ENCODE peak calls at places on chromosomes 6 and 20, in seven cellular contexts. One of them, this sample, is unnamed.

GRCh38 chr6:127420558-127420957 is 38.6 kb downstream of the KIAA0408 start:
- DNase-seq in neuronal stem cell: peak
- DNase-seq in H9: peak
- DNase-seq in mesendoderm: peak
- DNase-seq in IMR-90: peak
- DNase-seq in H1: no peak
- DNase-seq in trophoblast cell: peak
- DNase-seq in this sample: peak

GRCh38 chr6:148874698-148875293 is 128.0 kb downstream of the UST start:
- DNase-seq in neuronal stem cell: peak
- DNase-seq in H9: no peak
- DNase-seq in mesendoderm: peak
- DNase-seq in IMR-90: no peak
- DNase-seq in H1: no peak
- DNase-seq in trophoblast cell: no peak
- DNase-seq in this sample: no peak

GRCh38 chr6:105798057-105798456 is 288.1 kb upstream of the PRDM1 start:
- DNase-seq in neuronal stem cell: no peak
- DNase-seq in H9: no peak
- DNase-seq in mesendoderm: no peak
- DNase-seq in IMR-90: peak
- DNase-seq in H1: no peak
- DNase-seq in trophoblast cell: no peak
- DNase-seq in this sample: peak

GRCh38 chr6:136123464-136123863 is 126.6 kb downstream of the MTFR2 start:
- DNase-seq in neuronal stem cell: no peak
- DNase-seq in H9: no peak
- DNase-seq in mesendoderm: no peak
- DNase-seq in IMR-90: peak
- DNase-seq in H1: no peak
- DNase-seq in trophoblast cell: peak
- DNase-seq in this sample: peak

GRCh38 chr6:69913361-69913760 is 47.0 kb downstream of the COL19A1 start:
- DNase-seq in neuronal stem cell: no peak
- DNase-seq in H9: no peak
- DNase-seq in mesendoderm: no peak
- DNase-seq in IMR-90: no peak
- DNase-seq in H1: no peak
- DNase-seq in trophoblast cell: no peak
- DNase-seq in this sample: no peak

GRCh38 chr20:7924692-7925091 is 15.6 kb downstream of the HAO1 start:
- DNase-seq in neuronal stem cell: no peak
- DNase-seq in H9: no peak
- DNase-seq in mesendoderm: peak
- DNase-seq in IMR-90: peak
- DNase-seq in H1: no peak
- DNase-seq in trophoblast cell: peak
- DNase-seq in this sample: peak

GRCh38 chr6:63816979-63817436 is 181.4 kb downstream of the PHF3 start:
- DNase-seq in neuronal stem cell: no peak
- DNase-seq in H9: peak
- DNase-seq in mesendoderm: peak
- DNase-seq in IMR-90: peak
- DNase-seq in H1: no peak
- DNase-seq in trophoblast cell: no peak
- DNase-seq in this sample: peak

GRCh38 chr6:155264704-155265320 is 999 bp downstream of the CLDN20 start:
- DNase-seq in neuronal stem cell: no peak
- DNase-seq in H9: no peak
- DNase-seq in mesendoderm: no peak
- DNase-seq in IMR-90: no peak
- DNase-seq in H1: no peak
- DNase-seq in trophoblast cell: no peak
- DNase-seq in this sample: peak

GRCh38 chr20:50085481-50086365 is 27.2 kb downstream of the UBE2V1 start:
- DNase-seq in neuronal stem cell: peak
- DNase-seq in H9: peak
- DNase-seq in mesendoderm: peak
- DNase-seq in IMR-90: peak
- DNase-seq in H1: no peak
- DNase-seq in trophoblast cell: no peak
- DNase-seq in this sample: peak

GRCh38 chr6:10847684-10848083 is 9.3 kb upstream of the MAK start:
- DNase-seq in neuronal stem cell: no peak
- DNase-seq in H9: no peak
- DNase-seq in mesendoderm: no peak
- DNase-seq in IMR-90: no peak
- DNase-seq in H1: no peak
- DNase-seq in trophoblast cell: no peak
- DNase-seq in this sample: no peak

GRCh38 chr20:31835977-31836852 is 9.2 kb downstream of the FOXS1 start:
- DNase-seq in neuronal stem cell: no peak
- DNase-seq in H9: no peak
- DNase-seq in mesendoderm: peak
- DNase-seq in IMR-90: peak
- DNase-seq in H1: no peak
- DNase-seq in trophoblast cell: no peak
- DNase-seq in this sample: peak

GRCh38 chr6:135534773-135535380 is 37.3 kb upstream of the AHI1 start:
- DNase-seq in neuronal stem cell: no peak
- DNase-seq in H9: no peak
- DNase-seq in mesendoderm: no peak
- DNase-seq in IMR-90: peak
- DNase-seq in H1: no peak
- DNase-seq in trophoblast cell: peak
- DNase-seq in this sample: peak

GRCh38 chr6:11076540-11076939 is 17.1 kb upstream of the SMIM13 start:
- DNase-seq in neuronal stem cell: no peak
- DNase-seq in H9: peak
- DNase-seq in mesendoderm: no peak
- DNase-seq in IMR-90: no peak
- DNase-seq in H1: no peak
- DNase-seq in trophoblast cell: no peak
- DNase-seq in this sample: no peak

GRCh38 chr20:4978050-4978918 is 23.0 kb downstream of the SLC23A2 start:
- DNase-seq in neuronal stem cell: no peak
- DNase-seq in H9: no peak
- DNase-seq in mesendoderm: no peak
- DNase-seq in IMR-90: no peak
- DNase-seq in H1: no peak
- DNase-seq in trophoblast cell: no peak
- DNase-seq in this sample: no peak

GRCh38 chr20:49713779-49714712 is at the start of gene B4GALT5:
- DNase-seq in neuronal stem cell: peak
- DNase-seq in H9: peak
- DNase-seq in mesendoderm: peak
- DNase-seq in IMR-90: peak
- DNase-seq in H1: peak
- DNase-seq in trophoblast cell: peak
- DNase-seq in this sample: peak

GRCh38 chr6:136969433-136969832 is 47.3 kb downstream of the SLC35D3 start:
- DNase-seq in neuronal stem cell: no peak
- DNase-seq in H9: no peak
- DNase-seq in mesendoderm: no peak
- DNase-seq in IMR-90: no peak
- DNase-seq in H1: no peak
- DNase-seq in trophoblast cell: peak
- DNase-seq in this sample: no peak

GRCh38 chr20:37872161-37872560 is 30.8 kb upstream of the VSTM2L start:
- DNase-seq in neuronal stem cell: no peak
- DNase-seq in H9: no peak
- DNase-seq in mesendoderm: no peak
- DNase-seq in IMR-90: no peak
- DNase-seq in H1: no peak
- DNase-seq in trophoblast cell: no peak
- DNase-seq in this sample: no peak

GRCh38 chr6:36920546-36920945 is 34.0 kb upstream of the PI16 start:
- DNase-seq in neuronal stem cell: no peak
- DNase-seq in H9: no peak
- DNase-seq in mesendoderm: no peak
- DNase-seq in IMR-90: peak
- DNase-seq in H1: no peak
- DNase-seq in trophoblast cell: no peak
- DNase-seq in this sample: no peak

GRCh38 chr6:45946352-45946751 is 69.3 kb downstream of the CLIC5 start:
- DNase-seq in neuronal stem cell: no peak
- DNase-seq in H9: peak
- DNase-seq in mesendoderm: peak
- DNase-seq in IMR-90: peak
- DNase-seq in H1: no peak
- DNase-seq in trophoblast cell: peak
- DNase-seq in this sample: peak

GRCh38 chr20:59631751-59632380 is 27.5 kb downstream of the PHACTR3 start:
- DNase-seq in neuronal stem cell: no peak
- DNase-seq in H9: no peak
- DNase-seq in mesendoderm: no peak
- DNase-seq in IMR-90: no peak
- DNase-seq in H1: no peak
- DNase-seq in trophoblast cell: no peak
- DNase-seq in this sample: no peak

GRCh38 chr6:40336296-40336695 is 250.9 kb downstream of the LRFN2 start:
- DNase-seq in neuronal stem cell: no peak
- DNase-seq in H9: no peak
- DNase-seq in mesendoderm: no peak
- DNase-seq in IMR-90: no peak
- DNase-seq in H1: no peak
- DNase-seq in trophoblast cell: no peak
- DNase-seq in this sample: no peak
- H2BK120ac ChIP-seq in neuronal stem cell: no peak
- H2BK120ac ChIP-seq in H9: no peak
- H2BK120ac ChIP-seq in mesendoderm: no peak
- H2BK120ac ChIP-seq in IMR-90: no peak
- H2BK120ac ChIP-seq in H1: no peak
- H2BK120ac ChIP-seq in trophoblast cell: no peak
- H2BK120ac ChIP-seq in this sample: no peak

DNA sequence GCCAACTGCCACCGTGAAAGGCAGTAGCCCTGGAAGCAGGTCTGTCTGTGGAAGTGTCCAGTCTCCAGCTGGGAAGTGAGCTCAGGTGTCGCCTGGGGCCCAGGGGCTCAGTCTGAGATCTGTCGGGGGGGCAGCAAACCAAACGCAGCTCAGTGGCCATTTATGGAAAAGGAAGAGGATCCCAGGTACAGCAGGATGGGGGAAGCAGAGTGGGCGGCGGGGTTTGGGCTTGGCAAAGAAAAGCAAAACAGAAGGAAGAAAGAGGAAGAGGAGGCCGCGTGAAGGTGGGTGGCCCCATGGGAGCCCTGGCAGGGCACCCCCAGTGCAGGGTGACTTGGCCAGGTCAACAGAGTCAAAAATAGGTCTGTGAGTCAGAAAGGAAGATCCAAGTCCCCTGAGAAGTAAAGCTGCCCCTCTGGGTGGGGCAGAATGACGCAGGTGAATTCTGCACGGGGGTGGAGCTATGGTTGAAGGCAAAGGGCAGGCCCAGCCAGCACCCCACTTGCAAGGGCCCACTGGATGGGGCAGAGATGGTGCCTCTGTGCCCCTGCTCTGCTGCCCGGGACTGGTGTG is 5.3 kb downstream of the PXDC1 start:
- DNase-seq in neuronal stem cell: no peak
- DNase-seq in H9: no peak
- DNase-seq in mesendoderm: no peak
- DNase-seq in IMR-90: no peak
- DNase-seq in H1: no peak
- DNase-seq in trophoblast cell: no peak
- DNase-seq in this sample: no peak
- H3K18ac ChIP-seq in neuronal stem cell: no peak
- H3K18ac ChIP-seq in H9: no peak
- H3K18ac ChIP-seq in mesendoderm: no peak
- H3K18ac ChIP-seq in IMR-90: no peak
- H3K18ac ChIP-seq in H1: no peak
- H3K18ac ChIP-seq in trophoblast cell: no peak
- H3K18ac ChIP-seq in this sample: no peak

DNA sequence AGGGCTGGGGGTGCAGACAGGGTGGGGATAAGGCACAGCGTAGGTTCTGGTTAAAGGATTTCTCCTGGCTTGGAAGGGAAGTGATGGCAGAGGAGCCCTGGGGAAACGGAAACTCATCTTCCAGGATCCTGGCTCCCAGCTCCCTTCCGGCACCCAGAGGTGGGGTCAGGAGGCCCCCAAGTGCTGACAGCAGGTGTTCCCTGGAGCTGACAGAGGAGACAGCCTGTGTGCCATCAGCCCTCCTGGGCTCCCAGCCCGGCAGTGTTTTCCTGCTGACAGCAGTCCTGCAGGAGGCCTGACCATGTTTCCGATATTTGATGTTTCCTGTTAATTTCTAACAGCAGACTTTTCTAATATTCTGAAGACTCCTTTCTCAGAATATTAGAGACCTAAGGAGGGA is 277.3 kb downstream of the TAF4 start:
- DNase-seq in neuronal stem cell: no peak
- DNase-seq in H9: no peak
- DNase-seq in mesendoderm: no peak
- DNase-seq in IMR-90: no peak
- DNase-seq in H1: no peak
- DNase-seq in trophoblast cell: no peak
- DNase-seq in this sample: no peak
- H2BK120ac ChIP-seq in neuronal stem cell: no peak
- H2BK120ac ChIP-seq in H9: no peak
- H2BK120ac ChIP-seq in mesendoderm: no peak
- H2BK120ac ChIP-seq in IMR-90: no peak
- H2BK120ac ChIP-seq in H1: no peak
- H2BK120ac ChIP-seq in trophoblast cell: no peak
- H2BK120ac ChIP-seq in this sample: no peak

GRCh38 chr6:28598757-28599686 is 73.3 kb downstream of the GPX5 start:
- DNase-seq in neuronal stem cell: no peak
- DNase-seq in H9: no peak
- DNase-seq in mesendoderm: no peak
- DNase-seq in IMR-90: no peak
- DNase-seq in H1: no peak
- DNase-seq in trophoblast cell: no peak
- DNase-seq in this sample: no peak

GRCh38 chr6:28600188-28600587 is 74.5 kb downstream of the GPX5 start:
- DNase-seq in neuronal stem cell: no peak
- DNase-seq in H9: no peak
- DNase-seq in mesendoderm: no peak
- DNase-seq in IMR-90: no peak
- DNase-seq in H1: no peak
- DNase-seq in trophoblast cell: no peak
- DNase-seq in this sample: no peak

GRCh38 chr6:28597924-28598323 is 72.2 kb downstream of the GPX5 start:
- DNase-seq in neuronal stem cell: no peak
- DNase-seq in H9: no peak
- DNase-seq in mesendoderm: peak
- DNase-seq in IMR-90: no peak
- DNase-seq in H1: no peak
- DNase-seq in trophoblast cell: no peak
- DNase-seq in this sample: peak

GRCh38 chr6:28597217-28597835 is 71.6 kb downstream of the GPX5 start:
- DNase-seq in neuronal stem cell: no peak
- DNase-seq in H9: peak
- DNase-seq in mesendoderm: peak
- DNase-seq in IMR-90: peak
- DNase-seq in H1: peak
- DNase-seq in trophoblast cell: peak
- DNase-seq in this sample: peak
- H3K18ac ChIP-seq in neuronal stem cell: no peak
- H3K18ac ChIP-seq in H9: no peak
- H3K18ac ChIP-seq in mesendoderm: no peak
- H3K18ac ChIP-seq in IMR-90: no peak
- H3K18ac ChIP-seq in H1: no peak
- H3K18ac ChIP-seq in trophoblast cell: no peak
- H3K18ac ChIP-seq in this sample: no peak

This sample was measured in mesenchymal stem cell.